ENCODE peak calls at places on chromosomes 1 and 21, in eight cellular contexts. One of them, this sample, is unnamed.

GRCh38 chr21:31235671-31236450 is 108.2 kb downstream of the TIAM1 start:
- DNase-seq in prostate gland: no peak
- DNase-seq in HFF-Myc: no peak
- DNase-seq in mesendoderm: no peak
- DNase-seq in body of pancreas: no peak
- DNase-seq in esophagus squamous epithelium: no peak
- DNase-seq in H1: no peak
- DNase-seq in cardiac fibroblast: peak; percentile 34
- DNase-seq in this sample: no peak

GRCh38 chr1:64246294-64246917 is 43.0 kb downstream of the UBE2U start:
- DNase-seq in prostate gland: no peak
- DNase-seq in HFF-Myc: no peak
- DNase-seq in mesendoderm: peak; percentile 25
- DNase-seq in body of pancreas: no peak
- DNase-seq in esophagus squamous epithelium: no peak
- DNase-seq in H1: no peak
- DNase-seq in cardiac fibroblast: peak; percentile 67
- DNase-seq in this sample: no peak

GRCh38 chr1:205858141-205858961 is 8.4 kb upstream of the PM20D1 start:
- DNase-seq in prostate gland: no peak
- DNase-seq in HFF-Myc: no peak
- DNase-seq in mesendoderm: no peak
- DNase-seq in body of pancreas: no peak
- DNase-seq in esophagus squamous epithelium: no peak
- DNase-seq in H1: no peak
- DNase-seq in cardiac fibroblast: no peak
- DNase-seq in this sample: no peak

GRCh38 chr1:19661721-19662228 is 2.9 kb upstream of the HTR6 start:
- DNase-seq in prostate gland: no peak
- DNase-seq in HFF-Myc: no peak
- DNase-seq in mesendoderm: no peak
- DNase-seq in body of pancreas: peak; percentile 31
- DNase-seq in esophagus squamous epithelium: no peak
- DNase-seq in H1: no peak
- DNase-seq in cardiac fibroblast: peak; percentile 73
- DNase-seq in this sample: no peak

GRCh38 chr1:52264530-52265115 is 101.4 kb downstream of the CC2D1B start:
- DNase-seq in prostate gland: no peak
- DNase-seq in HFF-Myc: no peak
- DNase-seq in mesendoderm: no peak
- DNase-seq in body of pancreas: no peak
- DNase-seq in esophagus squamous epithelium: no peak
- DNase-seq in H1: no peak
- DNase-seq in cardiac fibroblast: peak; percentile 33
- DNase-seq in this sample: no peak

GRCh38 chr21:46639489-46640386 is 4.3 kb downstream of the PRMT2 start:
- DNase-seq in prostate gland: no peak
- DNase-seq in HFF-Myc: no peak
- DNase-seq in mesendoderm: no peak
- DNase-seq in body of pancreas: no peak
- DNase-seq in esophagus squamous epithelium: no peak
- DNase-seq in H1: no peak
- DNase-seq in cardiac fibroblast: peak; percentile 58
- DNase-seq in this sample: no peak

GRCh38 chr1:76425843-76426145 is 351.2 kb downstream of the ST6GALNAC3 start:
- DNase-seq in prostate gland: no peak
- DNase-seq in HFF-Myc: peak; percentile 36
- DNase-seq in mesendoderm: no peak
- DNase-seq in body of pancreas: no peak
- DNase-seq in esophagus squamous epithelium: no peak
- DNase-seq in H1: no peak
- DNase-seq in cardiac fibroblast: peak; percentile 79
- DNase-seq in this sample: no peak

GRCh38 chr1:233636503-233636877 is 22.6 kb downstream of the KCNK1 start:
- DNase-seq in prostate gland: no peak
- DNase-seq in HFF-Myc: no peak
- DNase-seq in mesendoderm: no peak
- DNase-seq in body of pancreas: no peak
- DNase-seq in esophagus squamous epithelium: no peak
- DNase-seq in H1: no peak
- DNase-seq in cardiac fibroblast: no peak
- DNase-seq in this sample: no peak

GRCh38 chr1:14138135-14138506 is 438.1 kb downstream of the PRDM2 start:
- DNase-seq in prostate gland: no peak
- DNase-seq in HFF-Myc: no peak
- DNase-seq in mesendoderm: no peak
- DNase-seq in body of pancreas: no peak
- DNase-seq in esophagus squamous epithelium: no peak
- DNase-seq in H1: no peak
- DNase-seq in cardiac fibroblast: no peak
- DNase-seq in this sample: no peak

GRCh38 chr21:27771938-27772505 is 805.1 kb upstream of the ADAMTS5 start:
- DNase-seq in prostate gland: no peak
- DNase-seq in HFF-Myc: no peak
- DNase-seq in mesendoderm: no peak
- DNase-seq in body of pancreas: no peak
- DNase-seq in esophagus squamous epithelium: no peak
- DNase-seq in H1: no peak
- DNase-seq in cardiac fibroblast: no peak
- DNase-seq in this sample: no peak

GRCh38 chr1:14602131-14602530 is 3.6 kb downstream of the KAZN start:
- DNase-seq in prostate gland: no peak
- DNase-seq in HFF-Myc: no peak
- DNase-seq in mesendoderm: no peak
- DNase-seq in body of pancreas: peak; percentile 53
- DNase-seq in esophagus squamous epithelium: no peak
- DNase-seq in H1: no peak
- DNase-seq in cardiac fibroblast: peak; percentile 2
- DNase-seq in this sample: no peak

GRCh38 chr1:37473431-37474050 is 839 bp upstream of the ZC3H12A start:
- DNase-seq in prostate gland: no peak
- DNase-seq in HFF-Myc: no peak
- DNase-seq in mesendoderm: peak; percentile 56
- DNase-seq in body of pancreas: no peak
- DNase-seq in esophagus squamous epithelium: no peak
- DNase-seq in H1: no peak
- DNase-seq in cardiac fibroblast: peak; percentile 61
- DNase-seq in this sample: no peak

GRCh38 chr1:17587693-17588047 is 48.2 kb downstream of the ARHGEF10L start:
- DNase-seq in prostate gland: no peak
- DNase-seq in HFF-Myc: peak; percentile 94
- DNase-seq in mesendoderm: peak; percentile 98
- DNase-seq in body of pancreas: no peak
- DNase-seq in esophagus squamous epithelium: no peak
- DNase-seq in H1: no peak
- DNase-seq in cardiac fibroblast: peak; percentile 70
- DNase-seq in this sample: no peak

GRCh38 chr1:216523449-216524190 is 100.4 kb upstream of the USH2A start:
- DNase-seq in prostate gland: no peak
- DNase-seq in HFF-Myc: no peak
- DNase-seq in mesendoderm: no peak
- DNase-seq in body of pancreas: no peak
- DNase-seq in esophagus squamous epithelium: no peak
- DNase-seq in H1: no peak
- DNase-seq in cardiac fibroblast: peak; percentile 48
- DNase-seq in this sample: no peak

GRCh38 chr1:216528816-216529215 is 105.6 kb upstream of the USH2A start:
- DNase-seq in prostate gland: peak; percentile 20
- DNase-seq in HFF-Myc: no peak
- DNase-seq in mesendoderm: no peak
- DNase-seq in body of pancreas: peak; percentile 32
- DNase-seq in esophagus squamous epithelium: no peak
- DNase-seq in H1: no peak
- DNase-seq in cardiac fibroblast: no peak
- DNase-seq in this sample: no peak

GRCh38 chr1:216521477-216521876 is 98.2 kb upstream of the USH2A start:
- DNase-seq in prostate gland: no peak
- DNase-seq in HFF-Myc: no peak
- DNase-seq in mesendoderm: no peak
- DNase-seq in body of pancreas: no peak
- DNase-seq in esophagus squamous epithelium: no peak
- DNase-seq in H1: no peak
- DNase-seq in cardiac fibroblast: no peak
- DNase-seq in this sample: no peak

GRCh38 chr1:216518844-216519627 is 95.8 kb upstream of the USH2A start:
- DNase-seq in prostate gland: no peak
- DNase-seq in HFF-Myc: no peak
- DNase-seq in mesendoderm: no peak
- DNase-seq in body of pancreas: no peak
- DNase-seq in esophagus squamous epithelium: no peak
- DNase-seq in H1: no peak
- DNase-seq in cardiac fibroblast: no peak
- DNase-seq in this sample: no peak

DNA sequence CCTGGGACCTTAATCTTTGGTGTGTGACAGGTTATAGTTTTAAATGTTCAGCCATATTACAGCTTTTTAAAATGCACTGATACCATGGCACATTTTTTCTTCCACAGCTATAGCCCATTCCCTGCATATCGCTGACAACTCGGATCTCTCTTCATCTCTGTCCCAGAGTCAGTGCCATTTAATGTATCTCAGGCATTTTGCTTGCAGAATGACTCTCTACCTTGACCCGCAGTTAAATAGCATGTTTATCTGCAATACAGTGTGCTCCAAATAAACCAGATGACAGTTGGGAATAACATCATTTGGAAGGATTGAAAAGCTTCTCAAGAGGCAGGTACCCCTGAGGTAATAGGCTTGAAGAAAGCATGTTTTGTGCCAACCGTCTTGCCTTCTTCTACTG is 99.8 kb upstream of the USH2A start:
- DNase-seq in prostate gland: no peak
- DNase-seq in HFF-Myc: no peak
- DNase-seq in mesendoderm: no peak
- DNase-seq in body of pancreas: no peak
- DNase-seq in esophagus squamous epithelium: no peak
- DNase-seq in H1: no peak
- DNase-seq in cardiac fibroblast: no peak
- DNase-seq in this sample: no peak
- H3K4me3 ChIP-seq in prostate gland: no peak overlapping the region
- H3K4me3 ChIP-seq in HFF-Myc: no peak overlapping the region
- H3K4me3 ChIP-seq in mesendoderm: no peak overlapping the region
- H3K4me3 ChIP-seq in body of pancreas: no peak overlapping the region
- H3K4me3 ChIP-seq in esophagus squamous epithelium: no peak overlapping the region
- H3K4me3 ChIP-seq in H1: no peak overlapping the region
- H3K4me3 ChIP-seq in cardiac fibroblast: no peak overlapping the region
- H3K4me3 ChIP-seq in this sample: no peak overlapping the region

GRCh38 chr1:157820299-157820698 is 379 bp upstream of the FCRL1 start:
- DNase-seq in prostate gland: no peak
- DNase-seq in HFF-Myc: no peak
- DNase-seq in mesendoderm: no peak
- DNase-seq in body of pancreas: no peak
- DNase-seq in esophagus squamous epithelium: no peak
- DNase-seq in H1: no peak
- DNase-seq in cardiac fibroblast: no peak
- DNase-seq in this sample: no peak

GRCh38 chr1:157819215-157819614 is 705 bp downstream of the FCRL1 start:
- DNase-seq in prostate gland: no peak
- DNase-seq in HFF-Myc: no peak
- DNase-seq in mesendoderm: no peak
- DNase-seq in body of pancreas: no peak
- DNase-seq in esophagus squamous epithelium: no peak
- DNase-seq in H1: no peak
- DNase-seq in cardiac fibroblast: no peak
- DNase-seq in this sample: no peak

GRCh38 chr1:157819886-157820285 is at the start of gene FCRL1:
- DNase-seq in prostate gland: no peak
- DNase-seq in HFF-Myc: no peak
- DNase-seq in mesendoderm: no peak
- DNase-seq in body of pancreas: no peak
- DNase-seq in esophagus squamous epithelium: no peak
- DNase-seq in H1: no peak
- DNase-seq in cardiac fibroblast: no peak
- DNase-seq in this sample: no peak
- H3K4me3 ChIP-seq in prostate gland: no peak within 1 kb of the TSS
- H3K4me3 ChIP-seq in HFF-Myc: no peak within 1 kb of the TSS
- H3K4me3 ChIP-seq in mesendoderm: no peak within 1 kb of the TSS
- H3K4me3 ChIP-seq in body of pancreas: no peak within 1 kb of the TSS
- H3K4me3 ChIP-seq in esophagus squamous epithelium: no peak within 1 kb of the TSS
- H3K4me3 ChIP-seq in H1: no peak within 1 kb of the TSS
- H3K4me3 ChIP-seq in cardiac fibroblast: no peak within 1 kb of the TSS
- H3K4me3 ChIP-seq in this sample: no peak within 1 kb of the TSS

DNA sequence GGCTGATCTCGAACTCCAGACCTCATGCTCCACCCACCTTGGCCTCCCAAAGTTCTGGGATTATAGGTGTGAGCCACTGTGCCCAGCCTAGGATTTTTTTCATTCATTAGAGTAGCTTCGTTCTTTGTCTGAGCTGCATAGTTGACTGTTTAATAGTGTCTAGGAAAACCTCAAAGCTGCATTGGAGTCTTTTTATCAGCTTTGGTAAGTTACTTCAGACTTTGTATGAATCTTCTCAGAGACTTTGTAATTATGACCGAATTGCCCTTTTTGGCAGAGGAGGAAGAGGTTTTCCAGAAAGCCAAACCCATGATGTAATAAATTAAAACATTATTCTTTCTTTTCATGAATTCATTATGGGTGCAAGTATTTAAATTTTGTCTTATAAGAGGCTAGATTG is 5.1 kb downstream of the DNAJB4 start:
- DNase-seq in prostate gland: no peak
- DNase-seq in HFF-Myc: no peak
- DNase-seq in mesendoderm: no peak
- DNase-seq in body of pancreas: no peak
- DNase-seq in esophagus squamous epithelium: no peak
- DNase-seq in H1: no peak
- DNase-seq in cardiac fibroblast: peak; percentile 53
- DNase-seq in this sample: no peak
- H3K4me3 ChIP-seq in prostate gland: no peak overlapping the region
- H3K4me3 ChIP-seq in HFF-Myc: no peak overlapping the region
- H3K4me3 ChIP-seq in mesendoderm: no peak overlapping the region
- H3K4me3 ChIP-seq in body of pancreas: no peak overlapping the region
- H3K4me3 ChIP-seq in esophagus squamous epithelium: peak overlapping the region; percentile 8
- H3K4me3 ChIP-seq in H1: no peak overlapping the region
- H3K4me3 ChIP-seq in cardiac fibroblast: no peak overlapping the region
- H3K4me3 ChIP-seq in this sample: peak overlapping the region; percentile 79

GRCh38 chr1:178389441-178389840 is 107.3 kb downstream of the CLEC20A start:
- DNase-seq in prostate gland: no peak
- DNase-seq in HFF-Myc: no peak
- DNase-seq in mesendoderm: no peak
- DNase-seq in body of pancreas: no peak
- DNase-seq in esophagus squamous epithelium: no peak
- DNase-seq in H1: no peak
- DNase-seq in cardiac fibroblast: peak; percentile 39
- DNase-seq in this sample: no peak
- H3K4me3 ChIP-seq in prostate gland: no peak overlapping the region
- H3K4me3 ChIP-seq in HFF-Myc: no peak overlapping the region
- H3K4me3 ChIP-seq in mesendoderm: no peak overlapping the region
- H3K4me3 ChIP-seq in body of pancreas: no peak overlapping the region
- H3K4me3 ChIP-seq in esophagus squamous epithelium: no peak overlapping the region
- H3K4me3 ChIP-seq in H1: no peak overlapping the region
- H3K4me3 ChIP-seq in cardiac fibroblast: no peak overlapping the region
- H3K4me3 ChIP-seq in this sample: no peak overlapping the region